ENCODE peak calls at places on chromosomes 6 and 20, in ten cellular contexts. One of them, this sample, is unnamed.

GRCh38 chr6:144321839-144322591 is 36.9 kb downstream of the UTRN start:
- DNase-seq in prostate gland: no peak
- DNase-seq in glutamatergic neuron: no peak
- DNase-seq in mesothelial cell of epicardium: no peak
- DNase-seq in mucosa of descending colon: no peak
- DNase-seq in endothelial cell: no peak
- DNase-seq in foreskin fibroblast: peak; percentile 72
- DNase-seq in HFFc6: peak; percentile 53
- DNase-seq in neural crest cell: no peak
- DNase-seq in PC-9: no peak
- DNase-seq in this sample: peak; percentile 52

GRCh38 chr6:72132425-72132824 is 246.1 kb downstream of the RIMS1 start:
- DNase-seq in prostate gland: no peak
- DNase-seq in glutamatergic neuron: no peak
- DNase-seq in mesothelial cell of epicardium: no peak
- DNase-seq in mucosa of descending colon: no peak
- DNase-seq in endothelial cell: no peak
- DNase-seq in foreskin fibroblast: no peak
- DNase-seq in HFFc6: peak; percentile 11
- DNase-seq in neural crest cell: no peak
- DNase-seq in PC-9: no peak
- DNase-seq in this sample: no peak

GRCh38 chr6:41503841-41504525 is 42.2 kb upstream of the FOXP4 start:
- DNase-seq in prostate gland: no peak
- DNase-seq in glutamatergic neuron: no peak
- DNase-seq in mesothelial cell of epicardium: no peak
- DNase-seq in mucosa of descending colon: no peak
- DNase-seq in endothelial cell: peak; percentile 26
- DNase-seq in foreskin fibroblast: peak; percentile 34
- DNase-seq in HFFc6: no peak
- DNase-seq in neural crest cell: no peak
- DNase-seq in PC-9: peak; percentile 15
- DNase-seq in this sample: no peak

GRCh38 chr6:38492031-38492430 is 147.7 kb downstream of the BTBD9 start:
- DNase-seq in prostate gland: no peak
- DNase-seq in glutamatergic neuron: no peak
- DNase-seq in mesothelial cell of epicardium: no peak
- DNase-seq in mucosa of descending colon: no peak
- DNase-seq in endothelial cell: no peak
- DNase-seq in foreskin fibroblast: no peak
- DNase-seq in HFFc6: no peak
- DNase-seq in neural crest cell: no peak
- DNase-seq in PC-9: no peak
- DNase-seq in this sample: no peak

GRCh38 chr6:32971245-32971580 is 2.8 kb downstream of the BRD2 start:
- DNase-seq in prostate gland: no peak
- DNase-seq in glutamatergic neuron: no peak
- DNase-seq in mesothelial cell of epicardium: no peak
- DNase-seq in mucosa of descending colon: no peak
- DNase-seq in endothelial cell: no peak
- DNase-seq in foreskin fibroblast: no peak
- DNase-seq in HFFc6: no peak
- DNase-seq in neural crest cell: no peak
- DNase-seq in PC-9: no peak
- DNase-seq in this sample: no peak

GRCh38 chr6:23349521-23350147 is 776.4 kb upstream of the NRSN1 start:
- DNase-seq in prostate gland: no peak
- DNase-seq in glutamatergic neuron: no peak
- DNase-seq in mesothelial cell of epicardium: no peak
- DNase-seq in mucosa of descending colon: no peak
- DNase-seq in endothelial cell: no peak
- DNase-seq in foreskin fibroblast: peak; percentile 94
- DNase-seq in HFFc6: peak; percentile 13
- DNase-seq in neural crest cell: no peak
- DNase-seq in PC-9: peak; percentile 28
- DNase-seq in this sample: peak; percentile 93

GRCh38 chr20:2713285-2713684 is 20.7 kb downstream of the EBF4 start:
- DNase-seq in prostate gland: no peak
- DNase-seq in glutamatergic neuron: no peak
- DNase-seq in mesothelial cell of epicardium: no peak
- DNase-seq in mucosa of descending colon: no peak
- DNase-seq in endothelial cell: no peak
- DNase-seq in foreskin fibroblast: no peak
- DNase-seq in HFFc6: no peak
- DNase-seq in neural crest cell: no peak
- DNase-seq in PC-9: no peak
- DNase-seq in this sample: peak; percentile 18

GRCh38 chr20:52434041-52434425 is 242.5 kb upstream of the ZFP64 start:
- DNase-seq in prostate gland: no peak
- DNase-seq in glutamatergic neuron: no peak
- DNase-seq in mesothelial cell of epicardium: no peak
- DNase-seq in mucosa of descending colon: no peak
- DNase-seq in endothelial cell: no peak
- DNase-seq in foreskin fibroblast: no peak
- DNase-seq in HFFc6: no peak
- DNase-seq in neural crest cell: no peak
- DNase-seq in PC-9: no peak
- DNase-seq in this sample: no peak

GRCh38 chr20:43389231-43389630 is 68.5 kb upstream of the SRSF6 start:
- DNase-seq in prostate gland: no peak
- DNase-seq in glutamatergic neuron: no peak
- DNase-seq in mesothelial cell of epicardium: no peak
- DNase-seq in mucosa of descending colon: no peak
- DNase-seq in endothelial cell: no peak
- DNase-seq in foreskin fibroblast: no peak
- DNase-seq in HFFc6: no peak
- DNase-seq in neural crest cell: no peak
- DNase-seq in PC-9: no peak
- DNase-seq in this sample: no peak

GRCh38 chr20:43387737-43388136 is 70.0 kb upstream of the SRSF6 start:
- DNase-seq in prostate gland: no peak
- DNase-seq in glutamatergic neuron: no peak
- DNase-seq in mesothelial cell of epicardium: no peak
- DNase-seq in mucosa of descending colon: no peak
- DNase-seq in endothelial cell: no peak
- DNase-seq in foreskin fibroblast: no peak
- DNase-seq in HFFc6: no peak
- DNase-seq in neural crest cell: no peak
- DNase-seq in PC-9: no peak
- DNase-seq in this sample: no peak

GRCh38 chr20:43392561-43392960 is 65.1 kb upstream of the SRSF6 start:
- DNase-seq in prostate gland: no peak
- DNase-seq in glutamatergic neuron: no peak
- DNase-seq in mesothelial cell of epicardium: no peak
- DNase-seq in mucosa of descending colon: no peak
- DNase-seq in endothelial cell: no peak
- DNase-seq in foreskin fibroblast: no peak
- DNase-seq in HFFc6: no peak
- DNase-seq in neural crest cell: no peak
- DNase-seq in PC-9: no peak
- DNase-seq in this sample: no peak

GRCh38 chr20:43388267-43389081 is 69.2 kb upstream of the SRSF6 start:
- DNase-seq in prostate gland: no peak
- DNase-seq in glutamatergic neuron: no peak
- DNase-seq in mesothelial cell of epicardium: no peak
- DNase-seq in mucosa of descending colon: no peak
- DNase-seq in endothelial cell: no peak
- DNase-seq in foreskin fibroblast: peak; percentile 38
- DNase-seq in HFFc6: no peak
- DNase-seq in neural crest cell: no peak
- DNase-seq in PC-9: no peak
- DNase-seq in this sample: no peak

DNA sequence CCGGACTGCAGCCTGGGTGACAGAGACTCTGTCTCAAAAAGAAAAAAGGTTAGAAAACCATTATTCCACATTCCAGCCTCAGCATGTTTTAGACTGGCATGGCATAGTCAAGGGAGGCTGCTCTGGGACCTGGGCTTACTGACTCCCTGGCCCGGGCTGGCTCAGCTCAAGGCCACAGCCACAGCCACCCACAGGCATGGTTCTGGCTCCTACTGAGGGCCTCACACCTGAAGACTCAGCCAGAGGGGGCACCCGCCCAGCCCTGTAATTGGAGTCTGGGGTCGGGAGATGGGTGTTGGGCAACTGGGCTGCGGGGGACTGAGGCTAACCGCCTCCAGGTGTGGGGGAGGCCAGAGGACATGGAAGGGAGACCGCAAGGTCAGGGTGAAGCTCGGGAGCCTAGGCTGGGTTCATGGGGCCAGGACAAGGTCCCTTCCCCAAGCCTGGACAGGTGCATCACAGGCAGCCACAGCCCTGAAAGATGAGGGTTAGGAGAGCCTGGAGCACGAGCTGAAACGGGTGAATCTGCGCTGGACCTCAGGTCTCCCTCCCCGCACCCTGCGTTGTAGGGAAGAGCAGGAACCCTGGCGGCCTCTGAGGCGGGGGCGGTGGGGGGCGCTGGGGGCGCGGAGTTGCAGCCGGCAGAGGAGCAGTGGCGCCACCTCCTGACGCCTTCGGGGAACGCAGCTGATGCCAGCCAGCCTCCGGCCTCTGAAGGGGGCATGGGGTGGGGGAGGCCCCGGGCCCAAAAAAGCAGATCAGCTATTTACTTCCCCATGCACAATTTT is 67.7 kb upstream of the SRSF6 start:
- DNase-seq in prostate gland: no peak
- DNase-seq in glutamatergic neuron: peak; percentile 59
- DNase-seq in mesothelial cell of epicardium: no peak
- DNase-seq in mucosa of descending colon: no peak
- DNase-seq in endothelial cell: peak; percentile 11
- DNase-seq in foreskin fibroblast: no peak
- DNase-seq in HFFc6: no peak
- DNase-seq in neural crest cell: peak; percentile 36
- DNase-seq in PC-9: no peak
- DNase-seq in this sample: no peak
- TF ChIP-seq CTCF in prostate gland: no peak
- TF ChIP-seq CTCF in glutamatergic neuron: peak; percentile 84
- TF ChIP-seq CTCF in mesothelial cell of epicardium: peak; percentile 39
- TF ChIP-seq CTCF in mucosa of descending colon: no peak
- TF ChIP-seq CTCF in endothelial cell: peak; percentile 43
- TF ChIP-seq CTCF in foreskin fibroblast: peak; percentile 50
- TF ChIP-seq CTCF in HFFc6: peak; percentile 84
- TF ChIP-seq CTCF in neural crest cell: peak; percentile 60
- TF ChIP-seq CTCF in PC-9: peak; percentile 49
- TF ChIP-seq CTCF in this sample: peak; percentile 38

GRCh38 chr20:36833275-36834020 is 42.5 kb upstream of the TLDC2 start:
- DNase-seq in prostate gland: no peak
- DNase-seq in glutamatergic neuron: no peak
- DNase-seq in mesothelial cell of epicardium: no peak
- DNase-seq in mucosa of descending colon: peak; percentile 33
- DNase-seq in endothelial cell: no peak
- DNase-seq in foreskin fibroblast: peak; percentile 74
- DNase-seq in HFFc6: peak; percentile 39
- DNase-seq in neural crest cell: no peak
- DNase-seq in PC-9: no peak
- DNase-seq in this sample: no peak

GRCh38 chr20:36835025-36835424 is 40.9 kb upstream of the TLDC2 start:
- DNase-seq in prostate gland: no peak
- DNase-seq in glutamatergic neuron: no peak
- DNase-seq in mesothelial cell of epicardium: no peak
- DNase-seq in mucosa of descending colon: peak; percentile 30
- DNase-seq in endothelial cell: no peak
- DNase-seq in foreskin fibroblast: no peak
- DNase-seq in HFFc6: no peak
- DNase-seq in neural crest cell: no peak
- DNase-seq in PC-9: no peak
- DNase-seq in this sample: no peak

GRCh38 chr20:36827541-36828279 is 48.2 kb upstream of the TLDC2 start:
- DNase-seq in prostate gland: no peak
- DNase-seq in glutamatergic neuron: no peak
- DNase-seq in mesothelial cell of epicardium: no peak
- DNase-seq in mucosa of descending colon: no peak
- DNase-seq in endothelial cell: no peak
- DNase-seq in foreskin fibroblast: peak; percentile 37
- DNase-seq in HFFc6: no peak
- DNase-seq in neural crest cell: no peak
- DNase-seq in PC-9: peak; percentile 69
- DNase-seq in this sample: no peak

GRCh38 chr20:36832791-36833190 is 43.1 kb upstream of the TLDC2 start:
- DNase-seq in prostate gland: no peak
- DNase-seq in glutamatergic neuron: no peak
- DNase-seq in mesothelial cell of epicardium: no peak
- DNase-seq in mucosa of descending colon: no peak
- DNase-seq in endothelial cell: no peak
- DNase-seq in foreskin fibroblast: no peak
- DNase-seq in HFFc6: no peak
- DNase-seq in neural crest cell: no peak
- DNase-seq in PC-9: no peak
- DNase-seq in this sample: no peak

GRCh38 chr20:36830791-36831691 is 44.9 kb upstream of the TLDC2 start:
- DNase-seq in prostate gland: no peak
- DNase-seq in glutamatergic neuron: no peak
- DNase-seq in mesothelial cell of epicardium: no peak
- DNase-seq in mucosa of descending colon: no peak
- DNase-seq in endothelial cell: no peak
- DNase-seq in foreskin fibroblast: peak; percentile 77
- DNase-seq in HFFc6: peak; percentile 80
- DNase-seq in neural crest cell: no peak
- DNase-seq in PC-9: no peak
- DNase-seq in this sample: peak; percentile 47
- TF ChIP-seq CTCF in prostate gland: peak; percentile 19
- TF ChIP-seq CTCF in glutamatergic neuron: no peak
- TF ChIP-seq CTCF in mesothelial cell of epicardium: no peak
- TF ChIP-seq CTCF in mucosa of descending colon: no peak
- TF ChIP-seq CTCF in endothelial cell: no peak
- TF ChIP-seq CTCF in foreskin fibroblast: peak; percentile 56
- TF ChIP-seq CTCF in HFFc6: peak; percentile 77
- TF ChIP-seq CTCF in neural crest cell: peak; percentile 23
- TF ChIP-seq CTCF in PC-9: no peak
- TF ChIP-seq CTCF in this sample: no peak

DNA sequence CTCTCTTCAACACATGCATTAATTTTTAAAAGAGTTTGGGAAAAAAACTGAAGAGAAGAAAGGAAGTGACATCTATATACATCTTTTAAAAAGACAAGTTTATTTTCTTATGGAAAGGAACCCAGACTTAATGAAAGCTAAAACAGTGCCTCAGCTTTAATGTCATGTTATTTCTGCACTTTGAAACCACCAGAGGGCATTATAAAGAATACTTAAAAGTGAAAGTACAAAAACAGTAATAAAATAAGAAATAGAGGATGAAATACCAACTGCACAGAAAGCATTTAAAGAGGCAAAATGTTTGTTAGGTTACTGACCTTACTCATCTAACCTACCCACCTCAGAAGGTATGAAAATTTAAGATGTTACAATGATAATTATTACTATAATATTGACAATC is 98.8 kb downstream of the HUS1B start:
- DNase-seq in prostate gland: no peak
- DNase-seq in glutamatergic neuron: no peak
- DNase-seq in mesothelial cell of epicardium: no peak
- DNase-seq in mucosa of descending colon: no peak
- DNase-seq in endothelial cell: no peak
- DNase-seq in foreskin fibroblast: peak; percentile 8
- DNase-seq in HFFc6: no peak
- DNase-seq in neural crest cell: no peak
- DNase-seq in PC-9: no peak
- DNase-seq in this sample: no peak
- TF ChIP-seq CTCF in prostate gland: no peak
- TF ChIP-seq CTCF in glutamatergic neuron: no peak
- TF ChIP-seq CTCF in mesothelial cell of epicardium: no peak
- TF ChIP-seq CTCF in mucosa of descending colon: no peak
- TF ChIP-seq CTCF in endothelial cell: no peak
- TF ChIP-seq CTCF in foreskin fibroblast: peak; percentile 24
- TF ChIP-seq CTCF in HFFc6: peak; percentile 67
- TF ChIP-seq CTCF in neural crest cell: peak; percentile 39
- TF ChIP-seq CTCF in PC-9: no peak
- TF ChIP-seq CTCF in this sample: no peak

GRCh38 chr6:148760568-148761531 is 14.0 kb downstream of the UST start:
- DNase-seq in prostate gland: peak; percentile 36
- DNase-seq in glutamatergic neuron: peak; percentile 61
- DNase-seq in mesothelial cell of epicardium: no peak
- DNase-seq in mucosa of descending colon: peak; percentile 37
- DNase-seq in endothelial cell: no peak
- DNase-seq in foreskin fibroblast: peak; percentile 91
- DNase-seq in HFFc6: peak; percentile 89
- DNase-seq in neural crest cell: no peak
- DNase-seq in PC-9: peak; percentile 29
- DNase-seq in this sample: peak; percentile 54
- TF ChIP-seq CTCF in prostate gland: no peak
- TF ChIP-seq CTCF in glutamatergic neuron: no peak
- TF ChIP-seq CTCF in mesothelial cell of epicardium: no peak
- TF ChIP-seq CTCF in mucosa of descending colon: no peak
- TF ChIP-seq CTCF in endothelial cell: no peak
- TF ChIP-seq CTCF in foreskin fibroblast: no peak
- TF ChIP-seq CTCF in HFFc6: no peak
- TF ChIP-seq CTCF in neural crest cell: no peak
- TF ChIP-seq CTCF in PC-9: no peak
- TF ChIP-seq CTCF in this sample: no peak